ENCODE peak calls at places on chromosome 2, in five cellular contexts. One of them, this sample, is unnamed. For H3K4me1, the result is how much of the 10 kb centered on the place peaks cover.

GRCh38 chr2:67719351-67719750 is 322.2 kb downstream of the ETAA1 start:
- DNase-seq in lower lobe of right lung: no peak
- DNase-seq in right cardiac atrium: no peak
- DNase-seq in cardiac muscle cell: no peak
- DNase-seq in sigmoid colon: no peak
- DNase-seq in this sample: no peak

GRCh38 chr2:119786312-119786711 is 26.6 kb downstream of the PTPN4 start:
- DNase-seq in lower lobe of right lung: no peak
- DNase-seq in right cardiac atrium: no peak
- DNase-seq in cardiac muscle cell: no peak
- DNase-seq in sigmoid colon: no peak
- DNase-seq in this sample: no peak

GRCh38 chr2:29033172-29033571 is 41.2 kb downstream of the PCARE start:
- DNase-seq in lower lobe of right lung: no peak
- DNase-seq in right cardiac atrium: no peak
- DNase-seq in cardiac muscle cell: no peak
- DNase-seq in sigmoid colon: no peak
- DNase-seq in this sample: no peak

GRCh38 chr2:13114391-13114790 is 397.7 kb downstream of the TRIB2 start:
- DNase-seq in lower lobe of right lung: no peak
- DNase-seq in right cardiac atrium: no peak
- DNase-seq in cardiac muscle cell: no peak
- DNase-seq in sigmoid colon: no peak
- DNase-seq in this sample: no peak

GRCh38 chr2:11697103-11697871 is 27.3 kb upstream of the NTSR2 start:
- DNase-seq in lower lobe of right lung: no peak
- DNase-seq in right cardiac atrium: peak
- DNase-seq in cardiac muscle cell: peak
- DNase-seq in sigmoid colon: peak
- DNase-seq in this sample: peak

GRCh38 chr2:207990784-207991183 is 34.5 kb downstream of the PLEKHM3 start:
- DNase-seq in lower lobe of right lung: no peak
- DNase-seq in right cardiac atrium: no peak
- DNase-seq in cardiac muscle cell: no peak
- DNase-seq in sigmoid colon: no peak
- DNase-seq in this sample: no peak

GRCh38 chr2:8976419-8976818 is 27.1 kb downstream of the MBOAT2 start:
- DNase-seq in lower lobe of right lung: no peak
- DNase-seq in right cardiac atrium: no peak
- DNase-seq in cardiac muscle cell: no peak
- DNase-seq in sigmoid colon: no peak
- DNase-seq in this sample: no peak

GRCh38 chr2:190182071-190182524 is 119.6 kb upstream of the MSTN start:
- DNase-seq in lower lobe of right lung: no peak
- DNase-seq in right cardiac atrium: no peak
- DNase-seq in cardiac muscle cell: no peak
- DNase-seq in sigmoid colon: no peak
- DNase-seq in this sample: no peak

GRCh38 chr2:175080479-175080878 is 75.3 kb upstream of the CHN1 start:
- DNase-seq in lower lobe of right lung: no peak
- DNase-seq in right cardiac atrium: no peak
- DNase-seq in cardiac muscle cell: no peak
- DNase-seq in sigmoid colon: no peak
- DNase-seq in this sample: no peak

DNA sequence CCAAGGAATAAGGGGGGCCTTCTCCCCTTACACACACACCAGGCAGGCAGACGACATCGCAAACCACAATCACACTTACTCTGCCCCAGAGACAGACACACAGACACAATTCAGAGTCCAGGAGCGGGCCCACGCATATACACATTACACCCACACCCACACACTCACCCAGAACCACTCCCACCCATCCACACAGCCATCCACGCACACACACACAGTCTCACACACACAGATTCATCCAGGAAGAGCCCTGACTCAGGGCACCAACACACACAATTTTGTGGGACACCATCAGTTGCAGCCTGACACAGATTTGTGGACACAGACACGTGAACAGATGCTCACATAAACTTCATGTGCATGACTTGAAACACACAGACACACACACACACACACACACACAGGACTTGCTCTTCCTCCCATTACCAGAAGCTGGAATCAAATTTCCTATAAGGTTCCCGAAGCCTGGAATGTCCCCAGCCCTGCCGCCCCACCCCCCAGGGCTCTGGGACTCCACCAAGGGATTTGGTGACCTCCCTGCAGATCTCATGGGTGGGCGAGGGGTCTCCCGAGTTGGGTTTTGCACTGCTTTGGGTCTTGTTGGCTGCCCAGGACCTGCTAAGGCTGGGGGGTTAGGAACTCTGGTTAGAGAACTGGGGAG is 23.5 kb downstream of the TNS1 start:
- DNase-seq in lower lobe of right lung: no peak
- DNase-seq in right cardiac atrium: no peak
- DNase-seq in cardiac muscle cell: no peak
- DNase-seq in sigmoid colon: peak
- DNase-seq in this sample: no peak
- H3K4me1 ChIP-seq in lower lobe of right lung: half or more
- H3K4me1 ChIP-seq in right cardiac atrium: under half
- H3K4me1 ChIP-seq in cardiac muscle cell: under half
- H3K4me1 ChIP-seq in sigmoid colon: half or more
- H3K4me1 ChIP-seq in this sample: under half

DNA sequence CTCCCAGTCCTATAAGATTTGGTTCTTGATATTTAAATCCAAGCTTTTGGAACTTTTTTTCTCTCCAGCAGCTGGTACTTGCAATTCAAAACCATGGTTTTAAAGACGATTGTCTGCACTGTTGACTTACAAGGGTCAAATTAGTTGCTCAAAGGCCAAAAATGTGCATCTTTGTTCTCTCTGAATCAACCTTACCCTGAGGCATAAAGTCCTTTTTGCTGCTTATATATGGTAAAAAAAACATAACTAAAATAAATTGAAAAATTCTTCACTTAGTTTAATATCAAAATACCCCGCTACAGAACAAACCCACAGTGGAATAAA is 592.7 kb downstream of the XIRP2 start:
- DNase-seq in lower lobe of right lung: no peak
- DNase-seq in right cardiac atrium: no peak
- DNase-seq in cardiac muscle cell: no peak
- DNase-seq in sigmoid colon: no peak
- DNase-seq in this sample: no peak
- H3K4me3 ChIP-seq in lower lobe of right lung: no peak
- H3K4me3 ChIP-seq in right cardiac atrium: no peak
- H3K4me3 ChIP-seq in cardiac muscle cell: no peak
- H3K4me3 ChIP-seq in sigmoid colon: no peak
- H3K4me3 ChIP-seq in this sample: peak

GRCh38 chr2:176493909-176494308 is 224.7 kb downstream of the MTX2 start:
- DNase-seq in lower lobe of right lung: no peak
- DNase-seq in right cardiac atrium: no peak
- DNase-seq in cardiac muscle cell: no peak
- DNase-seq in sigmoid colon: no peak
- DNase-seq in this sample: no peak
- H3K4me1 ChIP-seq in lower lobe of right lung: under half
- H3K4me1 ChIP-seq in right cardiac atrium: under half
- H3K4me1 ChIP-seq in cardiac muscle cell: under half
- H3K4me1 ChIP-seq in sigmoid colon: under half
- H3K4me1 ChIP-seq in this sample: under half

GRCh38 chr2:230447036-230447435 is 31.0 kb downstream of the SP100 start:
- DNase-seq in lower lobe of right lung: no peak
- DNase-seq in right cardiac atrium: no peak
- DNase-seq in cardiac muscle cell: no peak
- DNase-seq in sigmoid colon: no peak
- DNase-seq in this sample: no peak

GRCh38 chr2:230443540-230443939 is 27.5 kb downstream of the SP100 start:
- DNase-seq in lower lobe of right lung: no peak
- DNase-seq in right cardiac atrium: no peak
- DNase-seq in cardiac muscle cell: no peak
- DNase-seq in sigmoid colon: no peak
- DNase-seq in this sample: no peak

GRCh38 chr2:230449901-230450467 is 34.0 kb downstream of the SP100 start:
- DNase-seq in lower lobe of right lung: no peak
- DNase-seq in right cardiac atrium: no peak
- DNase-seq in cardiac muscle cell: no peak
- DNase-seq in sigmoid colon: no peak
- DNase-seq in this sample: no peak

GRCh38 chr2:230444832-230445231 is 28.8 kb downstream of the SP100 start:
- DNase-seq in lower lobe of right lung: no peak
- DNase-seq in right cardiac atrium: no peak
- DNase-seq in cardiac muscle cell: no peak
- DNase-seq in sigmoid colon: no peak
- DNase-seq in this sample: no peak

DNA sequence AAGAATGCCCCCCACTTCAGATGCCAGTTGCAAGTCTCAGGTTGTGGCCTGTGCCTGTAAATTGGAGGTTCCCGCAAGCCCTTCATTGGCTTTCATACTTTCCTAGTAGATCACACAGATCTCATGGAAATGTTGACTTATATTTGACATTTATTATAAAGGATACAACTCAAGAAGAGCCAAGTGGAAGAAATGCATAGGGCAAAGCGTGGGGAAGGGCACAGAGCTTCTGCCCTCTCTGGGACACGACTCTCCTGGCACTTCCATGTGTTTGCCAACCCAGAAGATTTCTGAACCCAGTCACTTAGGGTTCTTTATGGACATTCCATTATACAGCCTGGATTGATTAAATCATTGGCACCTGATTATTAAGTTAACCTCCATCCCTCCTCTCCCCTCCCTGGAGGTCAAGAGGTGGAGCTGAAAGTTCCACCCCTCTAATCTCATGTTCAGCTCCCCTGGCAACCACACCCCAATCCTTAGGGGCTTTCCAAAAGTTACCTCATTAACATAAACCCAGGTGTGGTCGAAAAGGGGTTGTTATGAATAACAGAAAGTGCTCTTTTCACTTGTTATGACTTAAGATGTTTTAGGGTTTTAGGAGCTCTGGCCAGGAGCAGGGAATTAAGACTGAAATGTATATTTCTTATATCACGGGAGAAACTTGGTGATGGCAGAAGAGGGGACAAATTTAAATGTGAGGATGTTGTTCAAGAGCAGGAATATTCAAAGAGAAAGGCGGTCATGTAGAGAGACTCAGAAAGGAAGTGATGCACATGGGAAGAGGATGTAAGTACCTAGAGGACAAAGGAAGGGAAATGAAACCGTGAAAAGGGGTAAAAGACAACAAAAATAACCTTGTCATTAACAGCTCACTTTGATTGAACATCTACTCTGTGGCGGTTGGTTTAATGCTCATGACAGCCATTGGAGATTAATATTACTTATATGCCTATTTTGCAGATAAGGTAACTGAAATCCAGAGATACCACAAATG is 31.8 kb downstream of the SP100 start:
- DNase-seq in lower lobe of right lung: no peak
- DNase-seq in right cardiac atrium: no peak
- DNase-seq in cardiac muscle cell: no peak
- DNase-seq in sigmoid colon: no peak
- DNase-seq in this sample: no peak
- H3K4me3 ChIP-seq in lower lobe of right lung: no peak
- H3K4me3 ChIP-seq in right cardiac atrium: no peak
- H3K4me3 ChIP-seq in cardiac muscle cell: no peak
- H3K4me3 ChIP-seq in sigmoid colon: no peak
- H3K4me3 ChIP-seq in this sample: no peak

DNA sequence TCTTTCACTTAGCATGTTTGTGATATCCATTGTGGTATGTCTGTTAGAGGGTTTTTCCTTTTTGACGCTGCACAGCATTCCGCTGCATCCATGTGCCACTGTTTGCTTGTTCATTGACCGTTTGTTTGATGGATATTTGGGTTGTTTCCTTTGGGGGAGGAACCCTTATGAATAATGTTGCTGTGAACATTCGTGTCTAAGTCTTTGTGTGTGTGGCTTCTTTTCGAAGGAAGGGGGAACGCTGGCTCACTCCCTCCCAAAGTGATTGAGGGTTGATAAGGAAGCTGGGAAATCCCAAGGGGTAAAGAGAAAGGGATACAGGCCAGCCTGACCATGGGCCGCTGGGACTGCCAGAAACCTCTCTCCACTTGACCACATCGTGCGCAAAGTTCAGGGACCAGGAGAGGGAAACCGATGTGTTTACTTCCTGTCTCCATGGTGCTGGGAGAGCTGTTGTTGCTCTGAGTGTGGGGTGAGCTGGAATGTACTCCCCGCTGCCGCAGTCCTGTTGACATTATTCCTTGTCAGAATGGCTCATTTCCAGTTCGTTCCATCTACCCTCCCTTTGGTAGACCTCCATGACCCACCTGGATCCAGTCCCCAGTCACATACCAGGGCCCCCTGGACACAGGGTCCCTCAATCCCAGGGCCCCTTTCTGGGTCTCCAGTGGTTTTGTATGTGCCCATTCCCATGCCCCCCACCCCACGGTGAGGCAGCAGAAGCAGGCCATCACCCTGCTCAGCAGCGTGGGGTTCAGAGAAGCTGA is 39.6 kb downstream of the HS1BP3 start:
- DNase-seq in lower lobe of right lung: peak
- DNase-seq in right cardiac atrium: peak
- DNase-seq in cardiac muscle cell: no peak
- DNase-seq in sigmoid colon: peak
- DNase-seq in this sample: peak
- H3K4me1 ChIP-seq in lower lobe of right lung: half or more
- H3K4me1 ChIP-seq in right cardiac atrium: half or more
- H3K4me1 ChIP-seq in cardiac muscle cell: under half
- H3K4me1 ChIP-seq in sigmoid colon: half or more
- H3K4me1 ChIP-seq in this sample: half or more